ENCODE peak calls at places on chromosomes 12 and 14, in ten cellular contexts. I, B, J, V, S, R, O, D, T and G are unnamed samples.

GRCh38 chr14:92657457-92658142 is 90.8 kb downstream of the LGMN start:
- DNase-seq in I (peak; percentile 80), B (peak; percentile 70), J (no peak), V (no peak), S (peak; percentile 74), R (no peak), O (no peak), D (no peak), T (no peak), G (peak; percentile 64)

GRCh38 chr12:130948136-130948535 is 5.6 kb upstream of the ADGRD1 start:
- DNase-seq in I (no peak), B (no peak), J (no peak), V (no peak), S (no peak), R (no peak), O (peak; percentile 47), D (no peak), T (no peak), G (peak; percentile 60)

GRCh38 chr14:68085742-68086141 is 266.2 kb downstream of the RAD51B start:
- DNase-seq in I (no peak), B (no peak), J (no peak), V (no peak), S (no peak), R (no peak), O (no peak), D (no peak), T (no peak), G (no peak)

GRCh38 chr12:46209165-46209564 is 59.7 kb downstream of the SLC38A1 start:
- DNase-seq in I (no peak), B (no peak), J (no peak), V (no peak), S (no peak), R (no peak), O (no peak), D (no peak), T (no peak), G (no peak)

GRCh38 chr14:56555921-56556570 is 23.6 kb upstream of the TMEM260 start:
- DNase-seq in I (no peak), B (no peak), J (no peak), V (peak; percentile 60), S (no peak), R (no peak), O (peak; percentile 55), D (no peak), T (no peak), G (peak; percentile 26)

GRCh38 chr12:44294649-44295048 is 458.8 kb downstream of the TMEM117 start:
- DNase-seq in I (no peak), B (no peak), J (no peak), V (no peak), S (no peak), R (no peak), O (no peak), D (no peak), T (no peak), G (no peak)

GRCh38 chr14:91090733-91091132 is 23.1 kb upstream of the DGLUCY start:
- DNase-seq in I (no peak), B (peak; percentile 79), J (no peak), V (no peak), S (no peak), R (no peak), O (no peak), D (no peak), T (no peak), G (no peak)

GRCh38 chr12:65830305-65830704 is 6.0 kb downstream of the HMGA2 start:
- DNase-seq in I (no peak), B (no peak), J (no peak), V (no peak), S (no peak), R (no peak), O (no peak), D (no peak), T (no peak), G (no peak)

GRCh38 chr12:10069099-10069498 is 29.7 kb downstream of the CLEC1A start:
- DNase-seq in I (no peak), B (no peak), J (no peak), V (no peak), S (no peak), R (no peak), O (no peak), D (no peak), T (no peak), G (no peak)

GRCh38 chr12:49631336-49631907 is 8.1 kb downstream of the PRPF40B start:
- DNase-seq in I (no peak), B (no peak), J (no peak), V (no peak), S (no peak), R (no peak), O (no peak), D (no peak), T (no peak), G (peak; percentile 76)

GRCh38 chr12:96150442-96150841 is 43.7 kb upstream of the ELK3 start:
- DNase-seq in I (no peak), B (no peak), J (no peak), V (no peak), S (no peak), R (no peak), O (peak; percentile 20), D (peak; percentile 64), T (no peak), G (peak; percentile 50)

GRCh38 chr12:54997914-54998507 is 13.4 kb upstream of the TESPA1 start:
- DNase-seq in I (no peak), B (no peak), J (no peak), V (no peak), S (no peak), R (no peak), O (peak; percentile 30), D (no peak), T (no peak), G (peak; percentile 39)

GRCh38 chr12:65403188-65403587 is 124.7 kb downstream of the MSRB3 start:
- DNase-seq in I (no peak), B (no peak), J (no peak), V (no peak), S (no peak), R (no peak), O (no peak), D (no peak), T (no peak), G (no peak)

GRCh38 chr14:57692671-57693070 is 173.2 kb downstream of the SLC35F4 start:
- DNase-seq in I (no peak), B (no peak), J (no peak), V (peak; percentile 49), S (no peak), R (no peak), O (peak; percentile 13), D (no peak), T (no peak), G (no peak)

DNA sequence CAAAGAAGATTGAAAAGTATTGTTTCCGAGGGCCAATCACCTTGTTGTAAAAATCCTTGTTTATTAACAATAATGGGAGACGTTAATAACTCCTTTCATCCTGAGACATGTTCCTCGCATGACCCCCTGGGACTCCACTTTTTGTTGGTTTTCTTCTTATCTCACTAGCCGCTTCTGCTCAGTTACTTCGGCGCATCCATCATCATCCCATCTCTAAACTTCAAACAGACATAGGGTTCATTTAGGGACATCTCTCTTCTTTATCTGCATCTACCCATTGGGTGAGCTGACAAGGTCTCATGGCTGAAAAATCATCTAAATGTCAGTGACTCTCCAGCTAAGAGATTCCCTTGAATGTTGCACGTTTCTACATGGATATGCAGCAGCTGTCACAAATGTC is 252.2 kb downstream of the ANO2 start:
- DNase-seq in I (no peak), B (no peak), J (no peak), V (no peak), S (no peak), R (no peak), O (no peak), D (no peak), T (no peak), G (no peak)
- H3K4me3 ChIP-seq in I (no peak overlapping the region), B (no peak overlapping the region), J (no peak overlapping the region), V (no peak overlapping the region), S (no peak overlapping the region), R (no peak overlapping the region), O (no peak overlapping the region), D (no peak overlapping the region), T (no peak overlapping the region), G (no peak overlapping the region)

GRCh38 chr12:53717319-53717718 is 9.9 kb downstream of the CALCOCO1 start:
- DNase-seq in I (no peak), B (no peak), J (no peak), V (no peak), S (no peak), R (no peak), O (no peak), D (no peak), T (no peak), G (no peak)

GRCh38 chr12:53722450-53723041 is 4.7 kb downstream of the CALCOCO1 start:
- DNase-seq in I (no peak), B (no peak), J (no peak), V (no peak), S (no peak), R (no peak), O (no peak), D (no peak), T (no peak), G (no peak)

GRCh38 chr12:53720946-53721345 is 6.3 kb downstream of the CALCOCO1 start:
- DNase-seq in I (no peak), B (no peak), J (no peak), V (no peak), S (no peak), R (no peak), O (no peak), D (no peak), T (no peak), G (no peak)

GRCh38 chr12:53714004-53714403 is 13.2 kb downstream of the CALCOCO1 start:
- DNase-seq in I (no peak), B (no peak), J (no peak), V (no peak), S (no peak), R (no peak), O (no peak), D (no peak), T (no peak), G (no peak)

GRCh38 chr12:53719649-53720048 is 7.6 kb downstream of the CALCOCO1 start:
- DNase-seq in I (no peak), B (no peak), J (no peak), V (no peak), S (no peak), R (no peak), O (peak; percentile 61), D (no peak), T (no peak), G (peak; percentile 69)
- H3K36me3 ChIP-seq in I (peaks cover 100% of the 10 kb centered on the region), B (no peaks in the 10 kb centered on the region), J (no peaks in the 10 kb centered on the region), V (no peaks in the 10 kb centered on the region), S (peaks cover 83% of the 10 kb centered on the region), R (no peaks in the 10 kb centered on the region), O (no peaks in the 10 kb centered on the region), D (no peaks in the 10 kb centered on the region), T (peaks cover 85% of the 10 kb centered on the region), G (no peaks in the 10 kb centered on the region)

GRCh38 chr12:24111101-24111500 is 161.6 kb upstream of the SOX5 start:
- DNase-seq in I (no peak), B (no peak), J (no peak), V (no peak), S (no peak), R (no peak), O (no peak), D (no peak), T (no peak), G (no peak)
- H3K4me3 ChIP-seq in I (no peak overlapping the region), B (no peak overlapping the region), J (no peak overlapping the region), V (no peak overlapping the region), S (no peak overlapping the region), R (no peak overlapping the region), O (no peak overlapping the region), D (no peak overlapping the region), T (no peak overlapping the region), G (no peak overlapping the region)

DNA sequence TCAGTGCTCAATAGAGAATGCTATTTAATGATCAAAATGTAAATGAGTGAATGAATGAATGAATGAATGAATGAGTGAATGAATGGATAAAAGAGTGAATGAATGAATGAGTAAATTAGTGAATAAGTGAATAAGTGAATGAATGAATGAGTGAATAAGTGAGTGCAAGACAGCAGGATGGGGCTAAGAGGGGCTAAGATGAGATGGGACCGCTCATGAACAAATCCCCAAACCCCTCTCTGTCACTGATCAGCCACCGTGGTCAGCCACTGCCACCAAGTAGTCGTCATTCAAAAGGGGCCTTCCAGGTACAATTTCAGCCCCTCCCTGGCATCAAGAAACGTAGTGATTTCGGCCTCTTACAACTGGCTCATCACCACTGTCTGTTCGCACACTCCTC is 79.2 kb downstream of the BCL11B start:
- DNase-seq in I (no peak), B (no peak), J (no peak), V (no peak), S (no peak), R (no peak), O (no peak), D (no peak), T (peak; percentile 63), G (no peak)
- H3K36me3 ChIP-seq in I (no peaks in the 10 kb centered on the region), B (no peaks in the 10 kb centered on the region), J (no peaks in the 10 kb centered on the region), V (no peaks in the 10 kb centered on the region), S (no peaks in the 10 kb centered on the region), R (no peaks in the 10 kb centered on the region), O (no peaks in the 10 kb centered on the region), D (no peaks in the 10 kb centered on the region), T (peaks cover 35% of the 10 kb centered on the region), G (no peaks in the 10 kb centered on the region)